ENCODE peak calls at places on chromosomes 13 and 19, in five cellular contexts. N, E, T, L and W are unnamed samples.

GRCh38 chr19:42601811-42602443 is 7.2 kb upstream of the CEACAM8 start:
- DNase-seq in N (peak; percentile 4), E (peak; percentile 25), T (peak; percentile 21), L (no peak), W (peak; percentile 28)

GRCh38 chr13:94548382-94549240 is 47.3 kb downstream of the TGDS start:
- DNase-seq in N (peak; percentile 57), E (no peak), T (peak; percentile 80), L (peak; percentile 86), W (no peak)

GRCh38 chr19:32397736-32398135 is 7.8 kb upstream of the DPY19L3 start:
- DNase-seq in N (peak; percentile 72), E (no peak), T (no peak), L (no peak), W (no peak)

GRCh38 chr19:7989071-7989575 is 16.3 kb downstream of the ELAVL1 start:
- DNase-seq in N (no peak), E (no peak), T (no peak), L (no peak), W (no peak)

GRCh38 chr19:42179501-42179817 is 38.0 kb downstream of the DEDD2 start:
- DNase-seq in N (no peak), E (no peak), T (no peak), L (no peak), W (no peak)

GRCh38 chr19:13428352-13428751 is 77.9 kb downstream of the CACNA1A start:
- DNase-seq in N (peak; percentile 9), E (peak; percentile 44), T (peak; percentile 11), L (no peak), W (peak; percentile 27)

GRCh38 chr13:76939215-76939614 is 9.1 kb upstream of the ACOD1 start:
- DNase-seq in N (peak; percentile 47), E (no peak), T (no peak), L (no peak), W (no peak)

GRCh38 chr19:51460164-51460992 is 2.1 kb upstream of the SIGLEC8 start:
- DNase-seq in N (no peak), E (no peak), T (no peak), L (no peak), W (no peak)

GRCh38 chr19:11444059-11444458 is 8.6 kb downstream of the PRKCSH start:
- DNase-seq in N (no peak), E (no peak), T (no peak), L (no peak), W (no peak)

GRCh38 chr13:111213964-111214726 is 99.0 kb downstream of the ARHGEF7 start:
- DNase-seq in N (no peak), E (no peak), T (no peak), L (peak; percentile 68), W (no peak)

GRCh38 chr13:102141625-102142472 is 260.0 kb downstream of the FGF14 start:
- DNase-seq in N (peak; percentile 69), E (no peak), T (peak; percentile 27), L (no peak), W (no peak)

GRCh38 chr13:44465318-44465717 is 91.7 kb downstream of the SERP2 start:
- DNase-seq in N (no peak), E (no peak), T (no peak), L (no peak), W (no peak)

GRCh38 chr13:45257638-45258338 is 56.9 kb upstream of the KCTD4 start:
- DNase-seq in N (no peak), E (peak; percentile 20), T (no peak), L (no peak), W (no peak)

GRCh38 chr19:46955114-46955812 is 64.4 kb upstream of the NPAS1 start:
- DNase-seq in N (no peak), E (peak; percentile 50), T (peak; percentile 74), L (no peak), W (peak; percentile 75)

GRCh38 chr19:35290381-35291135 is 1.4 kb upstream of the MAG start:
- DNase-seq in N (no peak), E (no peak), T (peak; percentile 2), L (no peak), W (no peak)

GRCh38 chr19:44582581-44583265 is 30.6 kb upstream of the IGSF23 start:
- DNase-seq in N (peak; percentile 28), E (peak; percentile 5), T (no peak), L (no peak), W (peak; percentile 19)

GRCh38 chr19:18349524-18350128 is 9.2 kb downstream of the PGPEP1 start:
- DNase-seq in N (peak; percentile 69), E (peak; percentile 62), T (no peak), L (peak; percentile 84), W (no peak)

GRCh38 chr13:46553886-46554855 is 1.2 kb downstream of the LRCH1 start:
- DNase-seq in N (peak; percentile 93), E (peak; percentile 87), T (peak; percentile 43), L (peak; percentile 92), W (peak; percentile 55)

GRCh38 chr13:45381196-45381595 is 37.0 kb downstream of the SLC25A30 start:
- DNase-seq in N (no peak), E (no peak), T (no peak), L (no peak), W (no peak)

GRCh38 chr13:80666782-80667537 is 326.0 kb upstream of the SPRY2 start:
- DNase-seq in N (peak; percentile 32), E (no peak), T (no peak), L (no peak), W (no peak)

GRCh38 chr13:29730253-29730652 is 120.2 kb downstream of the UBL3 start:
- DNase-seq in N (no peak), E (no peak), T (no peak), L (no peak), W (no peak)

GRCh38 chr19:30540671-30541210 is 168.6 kb downstream of the ZNF536 start:
- DNase-seq in N (no peak), E (no peak), T (no peak), L (no peak), W (no peak)

GRCh38 chr19:1864480-1865171 is 1.2 kb upstream of the KLF16 start:
- DNase-seq in N (peak; percentile 48), E (peak; percentile 89), T (peak; percentile 85), L (peak; percentile 92), W (no peak)

GRCh38 chr13:30026093-30026492 is 175.7 kb upstream of the UBL3 start:
- DNase-seq in N (peak; percentile 68), E (no peak), T (no peak), L (no peak), W (no peak)

GRCh38 chr13:114110091-114110829 is 22.2 kb downstream of the RASA3 start:
- DNase-seq in N (no peak), E (peak; percentile 86), T (peak; percentile 94), L (peak; percentile 81), W (peak; percentile 92)

DNA sequence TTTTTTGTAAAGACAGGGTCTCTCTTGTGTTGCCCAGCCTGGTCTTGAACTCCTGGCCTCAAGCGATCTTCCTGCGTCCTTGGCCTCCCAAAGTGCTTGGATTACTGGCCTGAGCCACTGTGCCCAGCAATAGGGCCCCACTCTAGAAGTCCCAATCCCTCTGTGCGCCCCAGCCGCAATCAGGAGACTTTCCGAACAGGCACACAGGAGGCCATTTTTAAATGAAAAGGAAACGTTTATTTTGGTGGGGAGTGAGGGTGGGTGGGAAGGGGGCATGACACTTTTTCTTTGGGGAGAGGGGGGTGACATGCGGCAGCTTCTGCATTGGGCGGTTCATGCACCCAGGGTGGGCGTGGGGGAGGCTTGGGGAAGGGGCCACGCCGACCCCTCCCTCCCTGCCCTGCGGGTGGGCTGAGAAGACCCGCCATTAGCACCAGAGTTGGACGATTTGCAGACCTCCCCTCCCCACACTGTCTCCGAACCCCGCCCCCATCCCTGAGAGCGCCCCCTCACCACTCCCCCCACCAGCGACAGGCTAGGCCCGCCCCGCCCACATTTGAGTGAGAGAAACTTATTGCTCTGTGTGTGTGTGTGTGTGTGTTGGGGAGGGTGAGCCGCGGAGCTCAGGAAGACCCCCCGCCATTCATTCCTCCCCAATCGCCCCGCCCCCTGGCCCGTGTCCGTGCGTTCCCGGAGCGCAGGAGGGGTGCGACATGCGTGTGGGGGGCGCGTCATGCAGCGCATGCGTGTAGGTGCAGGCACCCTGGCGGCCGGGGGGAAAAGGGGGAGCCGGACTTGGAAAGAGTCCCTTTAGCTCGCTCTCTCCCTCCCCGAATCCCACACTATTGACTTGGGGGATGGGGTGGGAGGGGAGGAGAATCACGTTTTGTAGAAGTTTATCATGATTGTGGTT is 17.2 kb downstream of the KCNC3 start:
- DNase-seq in N (no peak), E (no peak), T (no peak), L (no peak), W (peak; percentile 72)
- H3K4me3 ChIP-seq in N (no peak overlapping the region), E (no peak overlapping the region), T (no peak overlapping the region), L (no peak overlapping the region), W (peak overlapping the region; percentile 80)

GRCh38 chr19:38208571-38208970 is 15.5 kb downstream of the DPF1 start:
- DNase-seq in N (no peak), E (no peak), T (no peak), L (no peak), W (no peak)

GRCh38 chr19:38209152-38209551 is 14.9 kb downstream of the DPF1 start:
- DNase-seq in N (no peak), E (no peak), T (no peak), L (no peak), W (no peak)

GRCh38 chr19:38211206-38211605 is 12.8 kb downstream of the DPF1 start:
- DNase-seq in N (peak; percentile 20), E (no peak), T (no peak), L (no peak), W (no peak)

GRCh38 chr19:38210458-38210987 is 13.5 kb downstream of the DPF1 start:
- DNase-seq in N (peak; percentile 77), E (no peak), T (no peak), L (no peak), W (no peak)

DNA sequence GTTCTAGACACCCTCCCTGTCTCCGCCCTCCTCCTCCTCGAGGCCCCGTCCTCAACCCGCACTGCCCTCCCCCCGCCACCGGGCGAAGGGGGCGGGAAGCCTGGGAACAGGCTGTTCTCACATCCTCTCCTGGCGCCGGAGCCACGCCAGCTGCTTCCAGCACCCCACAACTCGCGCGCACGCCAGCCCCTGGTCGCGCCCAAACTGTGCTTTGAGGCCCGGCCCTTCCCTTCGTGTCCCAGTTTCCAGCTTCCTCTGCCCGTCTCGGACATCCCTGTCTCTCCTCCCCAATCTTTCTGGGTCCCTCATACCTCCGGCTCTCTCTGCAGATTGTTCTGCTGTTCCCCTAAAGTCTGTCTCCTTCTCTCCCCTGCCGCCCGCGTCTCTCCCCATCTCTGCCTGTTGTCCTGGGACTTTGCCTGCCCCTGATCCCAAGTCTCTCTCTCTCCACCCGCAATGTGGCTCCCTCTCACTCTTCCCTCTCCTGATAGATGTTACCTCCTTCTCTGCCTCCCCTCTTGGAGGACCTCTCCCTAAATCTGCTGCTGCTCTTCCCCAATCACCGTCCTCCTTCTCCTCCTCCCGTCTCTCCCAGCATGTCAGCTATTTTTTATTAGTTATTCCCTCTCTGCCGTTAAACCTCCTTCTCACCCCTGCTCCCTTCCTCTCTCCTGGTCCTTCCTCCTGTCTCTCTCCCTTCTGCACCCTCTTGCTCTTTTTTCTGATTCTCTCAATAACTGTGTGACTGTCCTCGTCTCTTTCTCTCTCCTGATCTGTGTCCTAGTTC is 14.2 kb downstream of the DPF1 start:
- DNase-seq in N (peak; percentile 76), E (no peak), T (no peak), L (peak; percentile 87), W (no peak)
- H3K4me3 ChIP-seq in N (peak overlapping the region; percentile 45), E (no peak overlapping the region), T (no peak overlapping the region), L (no peak overlapping the region), W (no peak overlapping the region)

GRCh38 chr13:74070513-74070912 is 63.7 kb downstream of the KLF12 start:
- DNase-seq in N (no peak), E (no peak), T (no peak), L (no peak), W (peak; percentile 75)
- H3K4me3 ChIP-seq in N (no peak overlapping the region), E (no peak overlapping the region), T (peak overlapping the region; percentile 17), L (no peak overlapping the region), W (peak overlapping the region; percentile 42)

DNA sequence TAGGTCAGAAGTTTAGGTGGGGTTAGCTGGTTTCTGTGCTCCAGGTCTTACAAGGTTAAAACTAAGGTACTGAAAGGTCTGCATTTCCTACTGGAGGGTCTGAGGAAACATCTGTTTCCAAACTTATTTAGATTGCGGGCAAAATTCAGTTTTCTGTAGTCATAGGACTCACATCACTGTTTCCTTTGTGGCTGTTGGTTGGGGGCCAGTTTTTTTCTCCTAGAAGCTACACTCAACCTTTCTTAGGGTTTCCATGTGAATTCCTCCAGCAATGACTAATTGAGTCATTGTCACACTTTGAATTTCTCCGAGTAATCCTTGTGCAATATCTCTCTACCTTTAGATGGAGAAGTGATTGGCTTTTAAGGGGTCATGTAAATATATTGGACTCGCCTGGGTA is 773.4 kb upstream of the SLITRK1 start:
- DNase-seq in N (no peak), E (no peak), T (no peak), L (no peak), W (peak; percentile 6)
- H3K4me3 ChIP-seq in N (no peak overlapping the region), E (no peak overlapping the region), T (no peak overlapping the region), L (no peak overlapping the region), W (no peak overlapping the region)